ENCODE peak calls at places on chromosomes 5 and 9, in eight cellular contexts. Y is endodermal cell; U is aorta; Z is SK-N-SH; G is fibroblast of lung; W is CD8-positive, alpha-beta T cell; X is neural progenitor cell; O is esophagus squamous epithelium. L is an unnamed sample.

GRCh38 chr5:159385994-159386711 is 55.9 kb upstream of the IL12B start:
- DNase-seq in Z (no peak), Y (no peak), O (no peak), W (no peak), X (no peak), G (no peak), U (no peak), L (no peak)

GRCh38 chr5:99544326-99544725 is 615.5 kb upstream of the CHD1 start:
- DNase-seq in X (no peak), Y (no peak), W (no peak), G (peak; percentile 2), Z (no peak), O (no peak), U (no peak), L (no peak)

GRCh38 chr9:129596541-129597328 is 24.2 kb downstream of the C9orf50 start:
- DNase-seq in X (peak; percentile 85), O (no peak), Z (peak; percentile 79), U (peak; percentile 84), W (no peak), G (peak; percentile 83), Y (peak; percentile 93), L (no peak)

GRCh38 chr5:102582706-102583105 is 83.9 kb upstream of the SLCO6A1 start:
- DNase-seq in W (no peak), X (no peak), U (no peak), O (no peak), Z (no peak), Y (no peak), G (peak; percentile 52), L (no peak)

GRCh38 chr5:5179079-5179478 is 38.9 kb downstream of the ADAMTS16 start:
- DNase-seq in G (no peak), X (no peak), O (no peak), U (no peak), Z (no peak), Y (peak; percentile 64), W (no peak), L (no peak)

GRCh38 chr5:94808497-94808896 is 190.0 kb downstream of the SLF1 start:
- DNase-seq in O (no peak), W (no peak), G (no peak), Z (no peak), X (no peak), Y (no peak), U (no peak), L (no peak)

GRCh38 chr9:117732494-117732893 is 28.3 kb downstream of the TLR4 start:
- DNase-seq in G (no peak), U (no peak), W (no peak), O (no peak), Y (no peak), Z (no peak), X (no peak), L (no peak)

GRCh38 chr5:73917433-73917832 is 291.4 kb downstream of the ARHGEF28 start:
- DNase-seq in Z (no peak), G (peak; percentile 54), O (no peak), W (no peak), Y (no peak), U (peak; percentile 77), X (no peak), L (no peak)

GRCh38 chr9:107425110-107426025 is 64.2 kb downstream of the KLF4 start:
- DNase-seq in O (no peak), G (peak; percentile 41), Z (peak; percentile 74), Y (peak; percentile 94), U (peak; percentile 95), W (peak; percentile 33), X (peak; percentile 85), L (no peak)

GRCh38 chr9:32554107-32554506 is 1.7 kb upstream of the TOPORS start:
- DNase-seq in W (no peak), X (no peak), Z (no peak), Y (no peak), U (no peak), G (no peak), O (no peak), L (no peak)

GRCh38 chr5:24141046-24141445 is 503.7 kb downstream of the CDH10 start:
- DNase-seq in W (no peak), Z (no peak), U (no peak), G (peak; percentile 1), Y (peak; percentile 57), X (peak; percentile 6), O (no peak), L (no peak)

GRCh38 chr9:96453625-96454024 is 3.7 kb downstream of the HABP4 start:
- DNase-seq in Y (no peak), Z (peak; percentile 57), G (peak; percentile 47), O (no peak), X (peak; percentile 24), U (no peak), W (no peak), L (no peak)

GRCh38 chr9:98944130-98945074 is 695 bp downstream of the COL15A1 start:
- DNase-seq in Z (peak; percentile 42), O (no peak), X (peak; percentile 49), G (peak; percentile 4), Y (peak; percentile 81), U (peak; percentile 85), W (no peak), L (no peak)

GRCh38 chr5:83802686-83803085 is 82.0 kb upstream of the HAPLN1 start:
- DNase-seq in Y (no peak), Z (no peak), U (no peak), O (no peak), G (peak; percentile 56), W (no peak), X (no peak), L (no peak)

GRCh38 chr5:60487885-60488425 is 212.0 kb downstream of the DEPDC1B start:
- DNase-seq in Y (no peak), X (no peak), Z (peak; percentile 57), G (no peak), O (no peak), W (no peak), U (no peak), L (no peak)

GRCh38 chr9:15211994-15212501 is 95.0 kb downstream of the TTC39B start:
- DNase-seq in G (peak; percentile 91), Z (no peak), Y (no peak), U (no peak), O (no peak), X (no peak), W (no peak), L (no peak)

GRCh38 chr9:90999425-91000397 is 198.1 kb downstream of the SYK start:
- DNase-seq in O (no peak), Y (no peak), G (peak; percentile 29), U (no peak), W (no peak), Z (no peak), X (no peak), L (no peak)

GRCh38 chr5:107085572-107085971 is 585.2 kb downstream of the EFNA5 start:
- DNase-seq in U (no peak), Z (no peak), W (no peak), O (no peak), Y (no peak), X (no peak), G (no peak), L (no peak)

GRCh38 chr9:18447131-18447530 is 26.8 kb upstream of the ADAMTSL1 start:
- DNase-seq in G (peak; percentile 60), Y (no peak), W (no peak), U (no peak), Z (no peak), O (no peak), X (no peak), L (no peak)

GRCh38 chr5:139268364-139269202 is 25.0 kb upstream of the MATR3 start:
- DNase-seq in Y (no peak), X (peak; percentile 27), Z (no peak), W (no peak), U (no peak), G (no peak), O (no peak), L (no peak)

GRCh38 chr5:179484761-179485160 is 65.6 kb upstream of the RUFY1 start:
- DNase-seq in G (no peak), O (no peak), Y (no peak), W (no peak), U (peak; percentile 67), Z (no peak), X (no peak), L (no peak)

GRCh38 chr5:137461636-137462596 is 37.2 kb downstream of the SPOCK1 start:
- DNase-seq in O (no peak), G (no peak), X (peak; percentile 22), Z (peak; percentile 39), Y (peak; percentile 70), U (no peak), W (no peak), L (peak; percentile 5)

GRCh38 chr9:14433841-14434511 is 120.0 kb upstream of the NFIB start:
- DNase-seq in O (no peak), Z (no peak), G (peak; percentile 63), U (no peak), Y (no peak), W (no peak), X (no peak), L (no peak)

DNA sequence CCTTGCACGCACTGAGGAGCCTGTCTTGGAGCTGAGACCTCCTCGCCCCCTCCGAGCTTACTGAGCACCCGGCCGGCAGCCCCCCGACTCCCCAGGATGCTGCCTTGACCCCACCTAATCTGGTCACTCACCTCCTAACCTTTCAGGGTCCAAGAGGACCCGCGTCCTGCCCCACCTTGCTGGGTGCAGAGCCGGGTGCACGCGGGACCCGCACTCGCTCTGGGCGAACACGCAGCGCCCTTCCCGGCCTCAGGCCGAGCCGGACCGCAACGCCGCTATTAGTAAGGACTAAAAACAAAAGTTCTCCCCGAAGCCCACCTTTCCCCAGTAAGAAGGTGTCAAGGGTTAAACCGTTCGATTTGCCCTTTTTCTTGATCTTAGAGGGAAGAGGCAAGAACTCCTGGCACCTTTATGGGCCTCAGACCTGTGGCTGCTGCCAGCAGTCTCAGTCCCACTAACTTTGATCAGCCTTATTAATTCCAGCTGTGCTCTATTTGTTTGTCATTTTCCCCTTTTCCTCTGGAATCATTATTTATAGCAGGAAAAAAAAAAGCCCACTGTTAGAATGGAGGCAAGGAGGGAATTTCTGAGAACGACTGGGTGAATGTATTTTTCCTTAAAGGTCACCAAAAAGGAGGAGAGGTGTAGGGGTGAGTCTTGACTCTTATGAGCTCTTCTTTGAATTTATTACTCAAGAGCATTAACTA is 10.5 kb downstream of the IRX2 start:
- DNase-seq in U (no peak), X (peak; percentile 42), Y (no peak), W (no peak), G (no peak), Z (no peak), O (no peak), L (no peak)
- H3K4me3 ChIP-seq in U (no peak overlapping the region), X (peak overlapping the region; percentile 59), Y (no peak overlapping the region), W (no peak overlapping the region), G (no peak overlapping the region), Z (no peak overlapping the region), O (no peak overlapping the region), L (no peak overlapping the region)

GRCh38 chr9:136840877-136841645 is 1.2 kb upstream of the AJM1 start:
- DNase-seq in U (no peak), W (no peak), Z (peak; percentile 59), G (peak; percentile 58), O (no peak), X (peak; percentile 51), Y (peak; percentile 73), L (no peak)
- H3K27me3 ChIP-seq in U (no peaks in the 10 kb centered on the region), W (no peaks in the 10 kb centered on the region), Z (no peaks in the 10 kb centered on the region), G (peaks cover 16% of the 10 kb centered on the region), O (peaks cover 32% of the 10 kb centered on the region), X (peaks cover 9% of the 10 kb centered on the region), Y (no peaks in the 10 kb centered on the region), L (no peaks in the 10 kb centered on the region)

GRCh38 chr5:68246802-68247201 is 31.2 kb downstream of the PIK3R1 start:
- DNase-seq in W (no peak), O (no peak), X (no peak), Y (no peak), G (no peak), Z (no peak), U (no peak), L (no peak)
- H3K4me1 ChIP-seq in W (peaks cover 65% of the 10 kb centered on the region), O (peaks cover 99% of the 10 kb centered on the region), X (peaks cover 26% of the 10 kb centered on the region), Y (peaks cover 12% of the 10 kb centered on the region), G (peaks cover 24% of the 10 kb centered on the region), Z (peaks cover 20% of the 10 kb centered on the region), U (peaks cover 15% of the 10 kb centered on the region), L (peaks cover 5% of the 10 kb centered on the region)

GRCh38 chr5:10578869-10579268 is 15.0 kb downstream of the ANKRD33B start:
- DNase-seq in G (no peak), U (no peak), X (no peak), Z (no peak), W (no peak), O (no peak), Y (no peak), L (no peak)
- H3K4me3 ChIP-seq in G (no peak overlapping the region), U (no peak overlapping the region), X (no peak overlapping the region), Z (no peak overlapping the region), W (no peak overlapping the region), O (no peak overlapping the region), Y (no peak overlapping the region), L (no peak overlapping the region)

L was measured in iPS DF 6.9.